ENCODE peak calls at places on chromosome 21, in eight cellular contexts. One of them, this sample, is unnamed.

GRCh38 chr21:30468912-30469812 is 11.0 kb downstream of the KRTAP19-1 start:
- DNase-seq in dorsolateral prefrontal cortex: no peak
- DNase-seq in Calu3: no peak
- DNase-seq in NCI-H1105: no peak
- DNase-seq in mucosa of gallbladder: no peak
- DNase-seq in NCI-H774: no peak
- DNase-seq in activated gamma-delta T cell treated with anti-CD3 and anti-CD28 coated beads, Interleukin-2, amount 50 U/mL, for 16 hours: no peak
- DNase-seq in left cardiac atrium: no peak
- DNase-seq in this sample: no peak

GRCh38 chr21:32559004-32559610 is 26.2 kb downstream of the TCP10L start:
- DNase-seq in dorsolateral prefrontal cortex: no peak
- DNase-seq in Calu3: no peak
- DNase-seq in NCI-H1105: no peak
- DNase-seq in mucosa of gallbladder: no peak
- DNase-seq in NCI-H774: no peak
- DNase-seq in activated gamma-delta T cell treated with anti-CD3 and anti-CD28 coated beads, Interleukin-2, amount 50 U/mL, for 16 hours: no peak
- DNase-seq in left cardiac atrium: no peak
- DNase-seq in this sample: no peak

GRCh38 chr21:36471254-36471723 is 8.6 kb downstream of the CLDN14 start:
- DNase-seq in dorsolateral prefrontal cortex: no peak
- DNase-seq in Calu3: peak; percentile 9
- DNase-seq in NCI-H1105: no peak
- DNase-seq in mucosa of gallbladder: no peak
- DNase-seq in NCI-H774: no peak
- DNase-seq in activated gamma-delta T cell treated with anti-CD3 and anti-CD28 coated beads, Interleukin-2, amount 50 U/mL, for 16 hours: no peak
- DNase-seq in left cardiac atrium: no peak
- DNase-seq in this sample: no peak

GRCh38 chr21:17930102-17930501 is 110.9 kb upstream of the C21orf91 start:
- DNase-seq in dorsolateral prefrontal cortex: no peak
- DNase-seq in Calu3: no peak
- DNase-seq in NCI-H1105: no peak
- DNase-seq in mucosa of gallbladder: no peak
- DNase-seq in NCI-H774: no peak
- DNase-seq in activated gamma-delta T cell treated with anti-CD3 and anti-CD28 coated beads, Interleukin-2, amount 50 U/mL, for 16 hours: no peak
- DNase-seq in left cardiac atrium: no peak
- DNase-seq in this sample: no peak

GRCh38 chr21:41545500-41546359 is 37.8 kb upstream of the TMPRSS2 start:
- DNase-seq in dorsolateral prefrontal cortex: no peak
- DNase-seq in Calu3: no peak
- DNase-seq in NCI-H1105: no peak
- DNase-seq in mucosa of gallbladder: no peak
- DNase-seq in NCI-H774: no peak
- DNase-seq in activated gamma-delta T cell treated with anti-CD3 and anti-CD28 coated beads, Interleukin-2, amount 50 U/mL, for 16 hours: no peak
- DNase-seq in left cardiac atrium: no peak
- DNase-seq in this sample: no peak

GRCh38 chr21:30268608-30269197 is 14.0 kb downstream of the KRTAP24-1 start:
- DNase-seq in dorsolateral prefrontal cortex: no peak
- DNase-seq in Calu3: no peak
- DNase-seq in NCI-H1105: no peak
- DNase-seq in mucosa of gallbladder: no peak
- DNase-seq in NCI-H774: no peak
- DNase-seq in activated gamma-delta T cell treated with anti-CD3 and anti-CD28 coated beads, Interleukin-2, amount 50 U/mL, for 16 hours: no peak
- DNase-seq in left cardiac atrium: no peak
- DNase-seq in this sample: no peak

GRCh38 chr21:37593015-37593414 is 226.4 kb downstream of the DYRK1A start:
- DNase-seq in dorsolateral prefrontal cortex: no peak
- DNase-seq in Calu3: no peak
- DNase-seq in NCI-H1105: no peak
- DNase-seq in mucosa of gallbladder: no peak
- DNase-seq in NCI-H774: no peak
- DNase-seq in activated gamma-delta T cell treated with anti-CD3 and anti-CD28 coated beads, Interleukin-2, amount 50 U/mL, for 16 hours: no peak
- DNase-seq in left cardiac atrium: no peak
- DNase-seq in this sample: peak; percentile 10

GRCh38 chr21:14308234-14308633 is 74.7 kb downstream of the HSPA13 start:
- DNase-seq in dorsolateral prefrontal cortex: no peak
- DNase-seq in Calu3: no peak
- DNase-seq in NCI-H1105: no peak
- DNase-seq in mucosa of gallbladder: no peak
- DNase-seq in NCI-H774: no peak
- DNase-seq in activated gamma-delta T cell treated with anti-CD3 and anti-CD28 coated beads, Interleukin-2, amount 50 U/mL, for 16 hours: no peak
- DNase-seq in left cardiac atrium: no peak
- DNase-seq in this sample: no peak

GRCh38 chr21:34543017-34543416 is 31.0 kb upstream of the KCNE1 start:
- DNase-seq in dorsolateral prefrontal cortex: no peak
- DNase-seq in Calu3: no peak
- DNase-seq in NCI-H1105: no peak
- DNase-seq in mucosa of gallbladder: no peak
- DNase-seq in NCI-H774: no peak
- DNase-seq in activated gamma-delta T cell treated with anti-CD3 and anti-CD28 coated beads, Interleukin-2, amount 50 U/mL, for 16 hours: no peak
- DNase-seq in left cardiac atrium: no peak
- DNase-seq in this sample: no peak

GRCh38 chr21:46096997-46097825 is 701 bp upstream of the COL6A2 start:
- DNase-seq in dorsolateral prefrontal cortex: no peak
- DNase-seq in Calu3: no peak
- DNase-seq in NCI-H1105: no peak
- DNase-seq in mucosa of gallbladder: peak; percentile 9
- DNase-seq in NCI-H774: no peak
- DNase-seq in activated gamma-delta T cell treated with anti-CD3 and anti-CD28 coated beads, Interleukin-2, amount 50 U/mL, for 16 hours: no peak
- DNase-seq in left cardiac atrium: peak; percentile 33
- DNase-seq in this sample: peak; percentile 48

GRCh38 chr21:35649186-35649585 is 411.1 kb downstream of the SETD4 start:
- DNase-seq in dorsolateral prefrontal cortex: no peak
- DNase-seq in Calu3: no peak
- DNase-seq in NCI-H1105: no peak
- DNase-seq in mucosa of gallbladder: no peak
- DNase-seq in NCI-H774: no peak
- DNase-seq in activated gamma-delta T cell treated with anti-CD3 and anti-CD28 coated beads, Interleukin-2, amount 50 U/mL, for 16 hours: no peak
- DNase-seq in left cardiac atrium: no peak
- DNase-seq in this sample: no peak

GRCh38 chr21:46054447-46054846 is 43.5 kb upstream of the COL6A2 start:
- DNase-seq in dorsolateral prefrontal cortex: no peak
- DNase-seq in Calu3: no peak
- DNase-seq in NCI-H1105: no peak
- DNase-seq in mucosa of gallbladder: no peak
- DNase-seq in NCI-H774: no peak
- DNase-seq in activated gamma-delta T cell treated with anti-CD3 and anti-CD28 coated beads, Interleukin-2, amount 50 U/mL, for 16 hours: no peak
- DNase-seq in left cardiac atrium: no peak
- DNase-seq in this sample: no peak

GRCh38 chr21:45768741-45769049 is 125.2 kb downstream of the PCBP3 start:
- DNase-seq in dorsolateral prefrontal cortex: no peak
- DNase-seq in Calu3: no peak
- DNase-seq in NCI-H1105: no peak
- DNase-seq in mucosa of gallbladder: no peak
- DNase-seq in NCI-H774: no peak
- DNase-seq in activated gamma-delta T cell treated with anti-CD3 and anti-CD28 coated beads, Interleukin-2, amount 50 U/mL, for 16 hours: no peak
- DNase-seq in left cardiac atrium: no peak
- DNase-seq in this sample: no peak

GRCh38 chr21:44351535-44352252 is 1.7 kb upstream of the TRPM2 start:
- DNase-seq in dorsolateral prefrontal cortex: no peak
- DNase-seq in Calu3: no peak
- DNase-seq in NCI-H1105: no peak
- DNase-seq in mucosa of gallbladder: no peak
- DNase-seq in NCI-H774: no peak
- DNase-seq in activated gamma-delta T cell treated with anti-CD3 and anti-CD28 coated beads, Interleukin-2, amount 50 U/mL, for 16 hours: no peak
- DNase-seq in left cardiac atrium: no peak
- DNase-seq in this sample: no peak

GRCh38 chr21:33811147-33812024 is 104.2 kb downstream of the ATP5PO start:
- DNase-seq in dorsolateral prefrontal cortex: no peak
- DNase-seq in Calu3: no peak
- DNase-seq in NCI-H1105: no peak
- DNase-seq in mucosa of gallbladder: no peak
- DNase-seq in NCI-H774: no peak
- DNase-seq in activated gamma-delta T cell treated with anti-CD3 and anti-CD28 coated beads, Interleukin-2, amount 50 U/mL, for 16 hours: no peak
- DNase-seq in left cardiac atrium: no peak
- DNase-seq in this sample: no peak

GRCh38 chr21:32021319-32022027 is 148.7 kb downstream of the HUNK start:
- DNase-seq in dorsolateral prefrontal cortex: peak; percentile 36
- DNase-seq in Calu3: no peak
- DNase-seq in NCI-H1105: peak; percentile 74
- DNase-seq in mucosa of gallbladder: peak; percentile 26
- DNase-seq in NCI-H774: no peak
- DNase-seq in activated gamma-delta T cell treated with anti-CD3 and anti-CD28 coated beads, Interleukin-2, amount 50 U/mL, for 16 hours: no peak
- DNase-seq in left cardiac atrium: peak; percentile 78
- DNase-seq in this sample: peak; percentile 77

GRCh38 chr21:42220138-42220701 is 1.3 kb downstream of the ABCG1 start:
- DNase-seq in dorsolateral prefrontal cortex: peak; percentile 57
- DNase-seq in Calu3: peak; percentile 49
- DNase-seq in NCI-H1105: peak; percentile 92
- DNase-seq in mucosa of gallbladder: peak; percentile 76
- DNase-seq in NCI-H774: peak; percentile 56
- DNase-seq in activated gamma-delta T cell treated with anti-CD3 and anti-CD28 coated beads, Interleukin-2, amount 50 U/mL, for 16 hours: peak; percentile 39
- DNase-seq in left cardiac atrium: peak; percentile 59
- DNase-seq in this sample: peak; percentile 74

GRCh38 chr21:34311561-34312330 is 52.1 kb upstream of the KCNE2 start:
- DNase-seq in dorsolateral prefrontal cortex: no peak
- DNase-seq in Calu3: no peak
- DNase-seq in NCI-H1105: no peak
- DNase-seq in mucosa of gallbladder: no peak
- DNase-seq in NCI-H774: no peak
- DNase-seq in activated gamma-delta T cell treated with anti-CD3 and anti-CD28 coated beads, Interleukin-2, amount 50 U/mL, for 16 hours: no peak
- DNase-seq in left cardiac atrium: no peak
- DNase-seq in this sample: no peak

GRCh38 chr21:46071082-46071481 is 26.8 kb upstream of the COL6A2 start:
- DNase-seq in dorsolateral prefrontal cortex: no peak
- DNase-seq in Calu3: no peak
- DNase-seq in NCI-H1105: no peak
- DNase-seq in mucosa of gallbladder: no peak
- DNase-seq in NCI-H774: no peak
- DNase-seq in activated gamma-delta T cell treated with anti-CD3 and anti-CD28 coated beads, Interleukin-2, amount 50 U/mL, for 16 hours: no peak
- DNase-seq in left cardiac atrium: no peak
- DNase-seq in this sample: no peak